ENCODE peak calls at places on chromosomes 3 and 15, in eight cellular contexts. One of them, this sample, is unnamed.

GRCh38 chr3:71345429-71346027 is 238.0 kb downstream of the FOXP1 start:
- DNase-seq in cardiac fibroblast: peak
- DNase-seq in fibroblast of pulmonary artery: peak
- DNase-seq in NB4: no peak
- DNase-seq in HL-60: no peak
- DNase-seq in A549: no peak
- DNase-seq in left ventricle myocardium inferior: no peak
- DNase-seq in IMR-90: peak
- DNase-seq in this sample: peak

GRCh38 chr3:168419091-168419490 is 323.4 kb upstream of the GOLIM4 start:
- DNase-seq in cardiac fibroblast: no peak
- DNase-seq in fibroblast of pulmonary artery: no peak
- DNase-seq in NB4: no peak
- DNase-seq in HL-60: no peak
- DNase-seq in A549: no peak
- DNase-seq in left ventricle myocardium inferior: no peak
- DNase-seq in IMR-90: no peak
- DNase-seq in this sample: no peak

GRCh38 chr3:45506751-45507391 is 87.7 kb upstream of the LIMD1 start:
- DNase-seq in cardiac fibroblast: no peak
- DNase-seq in fibroblast of pulmonary artery: no peak
- DNase-seq in NB4: no peak
- DNase-seq in HL-60: no peak
- DNase-seq in A549: no peak
- DNase-seq in left ventricle myocardium inferior: no peak
- DNase-seq in IMR-90: peak
- DNase-seq in this sample: no peak

GRCh38 chr3:62587579-62588031 is 214.3 kb upstream of the FEZF2 start:
- DNase-seq in cardiac fibroblast: peak
- DNase-seq in fibroblast of pulmonary artery: peak
- DNase-seq in NB4: no peak
- DNase-seq in HL-60: no peak
- DNase-seq in A549: no peak
- DNase-seq in left ventricle myocardium inferior: no peak
- DNase-seq in IMR-90: peak
- DNase-seq in this sample: peak

GRCh38 chr3:174330303-174330702 is 528.8 kb upstream of the NAALADL2 start:
- DNase-seq in cardiac fibroblast: peak
- DNase-seq in fibroblast of pulmonary artery: peak
- DNase-seq in NB4: no peak
- DNase-seq in HL-60: no peak
- DNase-seq in A549: no peak
- DNase-seq in left ventricle myocardium inferior: no peak
- DNase-seq in IMR-90: peak
- DNase-seq in this sample: peak

GRCh38 chr3:128591728-128592426 is 58.7 kb downstream of the RPN1 start:
- DNase-seq in cardiac fibroblast: no peak
- DNase-seq in fibroblast of pulmonary artery: no peak
- DNase-seq in NB4: peak
- DNase-seq in HL-60: peak
- DNase-seq in A549: no peak
- DNase-seq in left ventricle myocardium inferior: no peak
- DNase-seq in IMR-90: no peak
- DNase-seq in this sample: no peak

GRCh38 chr15:39270976-39271375 is 309.9 kb upstream of the THBS1 start:
- DNase-seq in cardiac fibroblast: peak
- DNase-seq in fibroblast of pulmonary artery: peak
- DNase-seq in NB4: no peak
- DNase-seq in HL-60: no peak
- DNase-seq in A549: peak
- DNase-seq in left ventricle myocardium inferior: no peak
- DNase-seq in IMR-90: peak
- DNase-seq in this sample: peak

GRCh38 chr3:182508896-182509295 is 284.4 kb upstream of the ATP11B start:
- DNase-seq in cardiac fibroblast: no peak
- DNase-seq in fibroblast of pulmonary artery: no peak
- DNase-seq in NB4: no peak
- DNase-seq in HL-60: no peak
- DNase-seq in A549: no peak
- DNase-seq in left ventricle myocardium inferior: no peak
- DNase-seq in IMR-90: no peak
- DNase-seq in this sample: no peak

GRCh38 chr3:194399874-194400411 is 877 bp upstream of the GP5 start:
- DNase-seq in cardiac fibroblast: no peak
- DNase-seq in fibroblast of pulmonary artery: no peak
- DNase-seq in NB4: no peak
- DNase-seq in HL-60: peak
- DNase-seq in A549: no peak
- DNase-seq in left ventricle myocardium inferior: no peak
- DNase-seq in IMR-90: no peak
- DNase-seq in this sample: no peak

GRCh38 chr3:19947549-19948071 is 713 bp downstream of the RAB5A start:
- DNase-seq in cardiac fibroblast: peak
- DNase-seq in fibroblast of pulmonary artery: peak
- DNase-seq in NB4: peak
- DNase-seq in HL-60: peak
- DNase-seq in A549: peak
- DNase-seq in left ventricle myocardium inferior: peak
- DNase-seq in IMR-90: peak
- DNase-seq in this sample: peak

DNA sequence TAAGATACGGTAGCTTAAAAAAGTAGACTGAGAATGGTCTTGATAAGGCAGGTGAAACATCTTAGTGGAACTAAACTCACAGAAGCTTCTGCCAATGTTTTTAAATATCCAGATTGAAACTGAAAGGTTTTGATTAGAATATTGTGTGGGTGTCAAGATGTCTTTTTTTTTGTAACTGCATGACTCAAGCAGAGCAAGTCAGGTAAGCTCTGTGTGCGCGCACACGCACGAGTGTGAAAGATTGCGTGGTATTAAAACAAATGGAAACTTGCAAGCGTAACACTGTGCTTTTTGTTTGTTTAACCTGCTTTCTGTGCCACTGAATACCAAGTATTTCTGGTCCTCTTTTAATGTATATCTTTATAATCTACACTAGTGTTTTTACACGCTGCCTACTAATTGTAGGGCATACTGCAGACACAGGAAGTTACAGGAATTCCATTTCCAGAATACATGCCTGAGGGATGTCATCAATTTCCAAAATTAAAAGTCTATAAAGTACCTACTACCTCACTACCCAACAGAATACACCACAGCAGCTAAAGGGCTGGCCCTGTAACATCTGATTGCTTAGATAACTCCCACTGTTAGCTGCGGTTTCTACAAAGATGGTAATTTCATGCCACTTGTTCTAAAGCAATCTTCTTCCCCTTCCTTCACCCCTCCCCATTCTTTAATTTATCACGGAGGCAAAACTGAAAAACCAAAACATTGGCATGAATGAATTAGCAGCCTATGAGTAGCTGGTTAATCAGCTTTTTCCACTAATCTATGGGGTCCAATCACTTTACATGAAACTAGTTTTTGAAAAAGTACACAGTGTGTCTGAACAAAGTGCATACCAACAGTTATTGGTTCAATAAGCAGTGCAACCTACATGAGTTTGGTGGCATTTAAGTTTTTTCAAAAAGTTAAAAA is 472.7 kb downstream of the SHQ1 start:
- DNase-seq in cardiac fibroblast: no peak
- DNase-seq in fibroblast of pulmonary artery: no peak
- DNase-seq in NB4: peak
- DNase-seq in HL-60: peak
- DNase-seq in A549: no peak
- DNase-seq in left ventricle myocardium inferior: no peak
- DNase-seq in IMR-90: no peak
- DNase-seq in this sample: no peak
- H3K4me3 ChIP-seq in cardiac fibroblast: no peak
- H3K4me3 ChIP-seq in fibroblast of pulmonary artery: no peak
- H3K4me3 ChIP-seq in NB4: no peak
- H3K4me3 ChIP-seq in HL-60: no peak
- H3K4me3 ChIP-seq in A549: no peak
- H3K4me3 ChIP-seq in left ventricle myocardium inferior: no peak
- H3K4me3 ChIP-seq in IMR-90: no peak
- H3K4me3 ChIP-seq in this sample: no peak

DNA sequence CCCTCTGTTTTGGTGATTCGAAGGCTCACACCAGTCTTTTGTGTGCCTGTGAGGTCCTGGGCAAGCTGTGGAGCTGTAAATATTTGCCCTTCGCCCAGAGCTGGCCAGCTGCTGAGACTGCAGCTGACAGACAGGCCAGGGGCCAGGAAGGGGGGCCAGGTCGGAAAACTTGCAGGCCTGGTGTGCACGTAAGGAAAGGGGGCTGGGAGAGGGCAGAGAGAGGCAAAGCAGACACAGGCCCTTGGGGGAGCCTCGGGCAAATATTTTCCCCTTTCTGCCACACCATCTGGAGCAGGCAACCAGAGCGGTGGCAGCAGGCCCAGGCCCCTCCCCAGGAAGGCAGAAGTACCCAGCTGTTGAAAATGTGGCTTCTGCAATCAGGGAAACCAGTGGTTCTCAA is 2.6 kb downstream of the PDZRN3 start:
- DNase-seq in cardiac fibroblast: no peak
- DNase-seq in fibroblast of pulmonary artery: no peak
- DNase-seq in NB4: no peak
- DNase-seq in HL-60: no peak
- DNase-seq in A549: no peak
- DNase-seq in left ventricle myocardium inferior: peak
- DNase-seq in IMR-90: peak
- DNase-seq in this sample: peak
- TF ChIP-seq CTCF in cardiac fibroblast: no peak
- TF ChIP-seq CTCF in fibroblast of pulmonary artery: no peak
- TF ChIP-seq CTCF in NB4: no peak
- TF ChIP-seq CTCF in HL-60: no peak
- TF ChIP-seq CTCF in A549: no peak
- TF ChIP-seq CTCF in left ventricle myocardium inferior: no peak
- TF ChIP-seq CTCF in IMR-90: no peak
- TF ChIP-seq CTCF in this sample: no peak

GRCh38 chr3:50609071-50609742 is 2.4 kb downstream of the CISH start:
- DNase-seq in cardiac fibroblast: no peak
- DNase-seq in fibroblast of pulmonary artery: no peak
- DNase-seq in NB4: peak
- DNase-seq in HL-60: peak
- DNase-seq in A549: no peak
- DNase-seq in left ventricle myocardium inferior: no peak
- DNase-seq in IMR-90: no peak
- DNase-seq in this sample: no peak

GRCh38 chr3:50610181-50610971 is 1.2 kb downstream of the CISH start:
- DNase-seq in cardiac fibroblast: no peak
- DNase-seq in fibroblast of pulmonary artery: no peak
- DNase-seq in NB4: peak
- DNase-seq in HL-60: peak
- DNase-seq in A549: no peak
- DNase-seq in left ventricle myocardium inferior: peak
- DNase-seq in IMR-90: no peak
- DNase-seq in this sample: no peak

GRCh38 chr3:50610992-50611463 is 546 bp downstream of the CISH start:
- DNase-seq in cardiac fibroblast: no peak
- DNase-seq in fibroblast of pulmonary artery: no peak
- DNase-seq in NB4: no peak
- DNase-seq in HL-60: peak
- DNase-seq in A549: no peak
- DNase-seq in left ventricle myocardium inferior: peak
- DNase-seq in IMR-90: no peak
- DNase-seq in this sample: no peak

GRCh38 chr3:50608278-50608677 is 3.3 kb downstream of the CISH start:
- DNase-seq in cardiac fibroblast: no peak
- DNase-seq in fibroblast of pulmonary artery: no peak
- DNase-seq in NB4: no peak
- DNase-seq in HL-60: no peak
- DNase-seq in A549: no peak
- DNase-seq in left ventricle myocardium inferior: no peak
- DNase-seq in IMR-90: no peak
- DNase-seq in this sample: no peak

GRCh38 chr3:50609743-50610085 is 1.9 kb downstream of the CISH start:
- DNase-seq in cardiac fibroblast: no peak
- DNase-seq in fibroblast of pulmonary artery: no peak
- DNase-seq in NB4: no peak
- DNase-seq in HL-60: no peak
- DNase-seq in A549: no peak
- DNase-seq in left ventricle myocardium inferior: no peak
- DNase-seq in IMR-90: no peak
- DNase-seq in this sample: no peak
- H3K4me3 ChIP-seq in cardiac fibroblast: no peak
- H3K4me3 ChIP-seq in fibroblast of pulmonary artery: no peak
- H3K4me3 ChIP-seq in NB4: peak
- H3K4me3 ChIP-seq in HL-60: no peak
- H3K4me3 ChIP-seq in A549: no peak
- H3K4me3 ChIP-seq in left ventricle myocardium inferior: peak
- H3K4me3 ChIP-seq in IMR-90: no peak
- H3K4me3 ChIP-seq in this sample: no peak

GRCh38 chr3:187871204-187871591 is 125.9 kb upstream of the BCL6 start:
- DNase-seq in cardiac fibroblast: no peak
- DNase-seq in fibroblast of pulmonary artery: no peak
- DNase-seq in NB4: no peak
- DNase-seq in HL-60: no peak
- DNase-seq in A549: no peak
- DNase-seq in left ventricle myocardium inferior: no peak
- DNase-seq in IMR-90: no peak
- DNase-seq in this sample: no peak
- TF ChIP-seq CTCF in cardiac fibroblast: no peak
- TF ChIP-seq CTCF in fibroblast of pulmonary artery: no peak
- TF ChIP-seq CTCF in NB4: no peak
- TF ChIP-seq CTCF in HL-60: no peak
- TF ChIP-seq CTCF in A549: no peak
- TF ChIP-seq CTCF in left ventricle myocardium inferior: no peak
- TF ChIP-seq CTCF in IMR-90: no peak
- TF ChIP-seq CTCF in this sample: no peak

DNA sequence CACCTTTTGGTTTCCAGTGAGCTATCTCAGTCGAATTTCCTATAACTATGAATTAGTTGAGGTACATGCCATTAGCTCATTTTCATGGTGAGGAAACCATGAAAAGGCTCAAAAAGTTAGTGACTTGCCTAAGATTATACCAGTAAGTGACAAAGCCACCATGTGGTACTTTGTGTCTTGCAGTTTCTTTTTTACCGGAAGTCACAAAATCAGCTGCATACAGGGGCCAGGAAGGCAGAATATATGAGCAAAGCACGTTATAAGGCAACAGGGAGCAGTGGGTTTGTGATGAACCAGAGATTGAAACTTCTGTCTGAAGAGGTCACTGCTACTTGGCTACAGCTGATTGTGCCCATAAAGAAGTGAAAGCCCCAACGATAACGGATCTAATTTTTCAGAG is 50.3 kb downstream of the CMTM8 start:
- DNase-seq in cardiac fibroblast: no peak
- DNase-seq in fibroblast of pulmonary artery: no peak
- DNase-seq in NB4: no peak
- DNase-seq in HL-60: no peak
- DNase-seq in A549: no peak
- DNase-seq in left ventricle myocardium inferior: no peak
- DNase-seq in IMR-90: no peak
- DNase-seq in this sample: no peak
- H3K4me3 ChIP-seq in cardiac fibroblast: no peak
- H3K4me3 ChIP-seq in fibroblast of pulmonary artery: no peak
- H3K4me3 ChIP-seq in NB4: no peak
- H3K4me3 ChIP-seq in HL-60: no peak
- H3K4me3 ChIP-seq in A549: no peak
- H3K4me3 ChIP-seq in left ventricle myocardium inferior: no peak
- H3K4me3 ChIP-seq in IMR-90: no peak
- H3K4me3 ChIP-seq in this sample: no peak